ENCODE peak calls at places on chromosomes 2 and 18, in four cellular contexts. J is WERI-Rb-1, R is psoas muscle, W is left lung. C is an unnamed sample.

GRCh38 chr2:48398285-48399135 is 131.4 kb upstream of the STON1 start:
- DNase-seq in R (no peak), W (no peak), J (no peak), C (no peak)

GRCh38 chr2:168118733-168119518 is 128.5 kb downstream of the STK39 start:
- DNase-seq in J (peak), R (no peak), W (no peak), C (no peak)

GRCh38 chr2:217402622-217403383 is 542.9 kb upstream of the TNP1 start:
- DNase-seq in J (no peak), W (no peak), R (peak), C (no peak)

GRCh38 chr2:104790100-104790811 is 63.7 kb upstream of the POU3F3 start:
- DNase-seq in J (no peak), R (peak), W (no peak), C (no peak)

GRCh38 chr2:181916726-181917377 is 25.3 kb downstream of the ITPRID2 start:
- DNase-seq in W (no peak), R (no peak), J (no peak), C (no peak)

GRCh38 chr2:237057107-237057506 is 28.6 kb upstream of the COPS8 start:
- DNase-seq in J (no peak), R (no peak), W (no peak), C (no peak)

GRCh38 chr18:56200381-56200831 is 438.0 kb downstream of the TXNL1 start:
- DNase-seq in R (no peak), J (no peak), W (no peak), C (no peak)

GRCh38 chr18:48781990-48782368 is 168.8 kb downstream of the SMAD7 start:
- DNase-seq in W (no peak), R (no peak), J (no peak), C (no peak)

GRCh38 chr2:119490653-119491195 is 33.6 kb downstream of the SCTR start:
- DNase-seq in R (no peak), W (no peak), J (no peak), C (no peak)

GRCh38 chr2:231930601-231931281 is 4.5 kb upstream of the NPPC start:
- DNase-seq in W (no peak), R (peak), J (peak), C (peak)

GRCh38 chr2:221402072-221402471 is 170.0 kb downstream of the EPHA4 start:
- DNase-seq in W (no peak), R (no peak), J (no peak), C (no peak)

GRCh38 chr2:44342854-44343253 is 18.4 kb downstream of the PREPL start:
- DNase-seq in J (peak), R (no peak), W (no peak), C (no peak)

GRCh38 chr2:118589726-118590125 is 257.7 kb downstream of the EN1 start:
- DNase-seq in W (no peak), J (no peak), R (no peak), C (no peak)

GRCh38 chr2:138712212-138712979 is 67.8 kb downstream of the NXPH2 start:
- DNase-seq in J (no peak), W (no peak), R (no peak), C (no peak)

GRCh38 chr2:55618025-55618648 is 715 bp upstream of the PPP4R3B start:
- DNase-seq in J (no peak), W (no peak), R (no peak), C (no peak)

GRCh38 chr2:15658911-15659310 is 67.2 kb downstream of the DDX1 start:
- DNase-seq in J (no peak), R (no peak), W (no peak), C (no peak)

GRCh38 chr2:40877734-40878288 is 425.9 kb upstream of the SLC8A1 start:
- DNase-seq in W (no peak), J (no peak), R (no peak), C (no peak)

GRCh38 chr2:207734636-207735512 is 23.4 kb downstream of the CCNYL1 start:
- DNase-seq in J (no peak), W (no peak), R (no peak), C (no peak)

GRCh38 chr18:13288509-13289138 is 70.1 kb downstream of the LDLRAD4 start:
- DNase-seq in R (no peak), W (no peak), J (no peak), C (no peak)

GRCh38 chr2:84905181-84906107 is at the start of gene TMSB10:
- DNase-seq in W (peak), R (peak), J (peak), C (peak)

GRCh38 chr2:149065236-149065635 is 26.7 kb downstream of the LYPD6B start:
- DNase-seq in R (no peak), W (no peak), J (no peak), C (no peak)

GRCh38 chr18:11761553-11761952 is 72.5 kb downstream of the GNAL start:
- DNase-seq in W (no peak), R (no peak), J (no peak), C (no peak)

GRCh38 chr2:121297217-121297830 is 12.3 kb upstream of the TFCP2L1 start:
- DNase-seq in J (peak), R (no peak), W (no peak), C (peak)

GRCh38 chr2:111198701-111199100 is 78.0 kb downstream of the BCL2L11 start:
- DNase-seq in R (no peak), J (no peak), W (no peak), C (no peak)

GRCh38 chr2:187500585-187501359 is 52.7 kb upstream of the CALCRL start:
- DNase-seq in J (no peak), W (no peak), R (no peak), C (no peak)

GRCh38 chr2:740446-741293 is 63.5 kb upstream of the TMEM18 start:
- DNase-seq in R (peak), W (peak), J (peak), C (peak)

GRCh38 chr2:45963816-45964215 is 312.3 kb downstream of the PRKCE start:
- DNase-seq in J (no peak), W (no peak), R (no peak), C (peak)

GRCh38 chr18:56258178-56258577 is 380.2 kb downstream of the TXNL1 start:
- DNase-seq in J (no peak), R (no peak), W (no peak), C (no peak)

GRCh38 chr18:50656841-50657470 is 97.1 kb downstream of the MAPK4 start:
- DNase-seq in R (no peak), J (no peak), W (no peak), C (no peak)

GRCh38 chr2:8049111-8049720 is 632.6 kb upstream of the ID2 start:
- DNase-seq in J (no peak), W (no peak), R (no peak), C (no peak)

GRCh38 chr2:16652296-16653082 is 13.1 kb downstream of the CYRIA start:
- DNase-seq in J (peak), W (no peak), R (no peak), C (peak)

GRCh38 chr2:45651415-45652089 is at the start of gene PRKCE:
- DNase-seq in R (peak), W (peak), J (peak), C (peak)

GRCh38 chr2:234422895-234423505 is 73.9 kb downstream of the ARL4C start:
- DNase-seq in R (no peak), W (no peak), J (no peak), C (no peak)

GRCh38 chr2:239385096-239386000 is 15.5 kb downstream of the HDAC4 start:
- DNase-seq in W (peak), J (no peak), R (peak), C (no peak)

GRCh38 chr2:201698588-201699226 is at the start of gene MPP4:
- DNase-seq in J (peak), R (no peak), W (no peak), C (no peak)
- H3K4me3 ChIP-seq in J (no peak), R (no peak), W (no peak), C (no peak)

GRCh38 chr2:31334311-31335026 is 80.1 kb downstream of the XDH start:
- DNase-seq in J (no peak), W (no peak), R (no peak), C (no peak)
- H3K27ac ChIP-seq in J (no peak), W (no peak), R (peak), C (no peak)

GRCh38 chr2:5725794-5726463 is 33.7 kb downstream of the SOX11 start:
- DNase-seq in J (no peak), W (no peak), R (no peak), C (no peak)

GRCh38 chr2:5725072-5725471 is 32.9 kb downstream of the SOX11 start:
- DNase-seq in J (no peak), R (no peak), W (no peak), C (no peak)

GRCh38 chr2:5729426-5729825 is 37.2 kb downstream of the SOX11 start:
- DNase-seq in J (no peak), R (no peak), W (no peak), C (no peak)

GRCh38 chr2:5730386-5730785 is 38.2 kb downstream of the SOX11 start:
- DNase-seq in J (no peak), W (no peak), R (no peak), C (no peak)

DNA sequence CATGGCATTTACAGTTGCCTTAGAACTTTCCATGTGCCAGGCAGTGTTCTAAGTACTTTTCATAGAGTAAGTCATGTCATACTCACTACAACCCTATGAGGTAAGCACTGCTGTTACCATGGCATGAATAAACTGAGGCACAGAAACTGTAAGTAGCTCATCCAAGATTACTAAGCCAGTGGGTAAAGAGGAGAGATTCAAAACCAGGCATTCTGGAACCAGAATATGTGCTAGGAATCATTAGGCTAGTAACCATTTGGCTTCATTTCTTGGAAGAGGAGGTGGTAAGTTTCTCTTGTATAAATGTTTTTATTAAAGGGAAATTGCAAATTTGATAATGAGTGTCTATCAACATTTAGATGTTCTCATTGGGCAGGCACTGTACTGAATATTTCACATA is 35.1 kb downstream of the SOX11 start:
- DNase-seq in W (no peak), J (no peak), R (no peak), C (no peak)
- H3K4me3 ChIP-seq in W (no peak), J (no peak), R (no peak), C (no peak)

GRCh38 chr2:173962583-173963110 is 2.5 kb downstream of the SP3 start:
- DNase-seq in R (no peak), W (no peak), J (no peak), C (no peak)

GRCh38 chr2:173962036-173962435 is 3.1 kb downstream of the SP3 start:
- DNase-seq in R (no peak), W (no peak), J (no peak), C (no peak)

GRCh38 chr2:173959909-173960308 is 5.3 kb downstream of the SP3 start:
- DNase-seq in R (no peak), W (no peak), J (no peak), C (no peak)

GRCh38 chr2:173959358-173959884 is 5.8 kb downstream of the SP3 start:
- DNase-seq in J (no peak), R (no peak), W (no peak), C (no peak)

GRCh38 chr2:173961346-173961705 is 3.8 kb downstream of the SP3 start:
- DNase-seq in J (no peak), R (no peak), W (no peak), C (no peak)
- H3K27ac ChIP-seq in J (no peak), R (peak), W (no peak), C (peak)

DNA sequence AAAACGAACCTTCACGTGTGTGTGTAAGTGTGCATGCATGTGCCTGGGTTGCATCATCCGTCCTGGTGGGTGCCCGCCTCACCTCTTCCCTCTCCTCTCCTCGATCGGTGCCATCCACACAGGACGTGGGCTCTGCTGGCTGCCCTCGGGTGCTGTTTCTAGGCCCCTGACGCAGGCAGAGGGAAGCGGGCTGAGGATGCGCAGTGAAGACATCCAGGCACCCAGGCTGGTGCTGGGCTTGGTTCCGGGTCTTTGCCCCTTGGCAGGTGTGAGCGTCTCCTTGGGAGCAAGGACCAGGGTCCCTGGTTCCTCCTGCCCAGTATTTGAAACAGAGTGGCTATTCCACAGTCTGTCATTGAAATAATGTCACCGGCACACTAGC is 6.2 kb upstream of the ADCY3 start:
- DNase-seq in R (no peak), W (no peak), J (no peak), C (no peak)
- H3K4me3 ChIP-seq in R (peak), W (no peak), J (no peak), C (peak)

GRCh38 chr18:77114564-77115391 is 17.8 kb downstream of the MBP start:
- DNase-seq in W (peak), J (no peak), R (peak), C (peak)
- H3K27ac ChIP-seq in W (peak), J (no peak), R (peak), C (peak)

C was measured in coronary artery.